ENCODE peak calls at places on chromosome 15, in ten cellular contexts. T, B, Q, N, Y, I, A, X, K and S are unnamed samples.

GRCh38 chr15:60407406-60407805 is 9.6 kb upstream of the ANXA2 start:
- DNase-seq in A (no peak), T (no peak), K (peak; percentile 67), Q (peak; percentile 32), B (no peak), X (no peak), I (no peak), N (no peak), Y (no peak), S (no peak)

GRCh38 chr15:64209680-64210334 is 47.0 kb upstream of the PPIB start:
- DNase-seq in N (no peak), Q (peak; percentile 77), K (peak; percentile 66), Y (no peak), B (no peak), X (no peak), T (no peak), I (no peak), A (peak; percentile 25), S (no peak)

GRCh38 chr15:50577492-50577891 is 31.0 kb upstream of the USP50 start:
- DNase-seq in X (no peak), Q (no peak), I (no peak), K (no peak), T (no peak), B (no peak), Y (no peak), A (no peak), N (no peak), S (no peak)

GRCh38 chr15:75966073-75966472 is 46.2 kb downstream of the NRG4 start:
- DNase-seq in N (no peak), X (no peak), Y (no peak), I (no peak), K (peak; percentile 56), T (no peak), Q (no peak), B (no peak), A (no peak), S (no peak)

GRCh38 chr15:49330166-49330565 is 92.9 kb upstream of the FGF7 start:
- DNase-seq in K (no peak), I (no peak), Y (no peak), X (no peak), T (no peak), Q (no peak), N (no peak), B (no peak), A (no peak), S (no peak)

GRCh38 chr15:38670142-38671002 is 105.8 kb upstream of the RASGRP1 start:
- DNase-seq in X (no peak), T (no peak), A (no peak), N (no peak), Q (no peak), I (no peak), Y (no peak), B (no peak), K (no peak), S (no peak)

GRCh38 chr15:62899090-62899493 is 143.5 kb upstream of the TPM1 start:
- DNase-seq in Q (no peak), I (peak; percentile 29), X (no peak), T (no peak), B (peak; percentile 71), A (no peak), Y (no peak), K (no peak), N (no peak), S (no peak)

GRCh38 chr15:34584321-34584668 is 844 bp upstream of the GOLGA8B start:
- DNase-seq in Q (no peak), Y (no peak), N (peak; percentile 12), T (no peak), X (no peak), B (no peak), K (no peak), I (no peak), A (no peak), S (peak; percentile 18)

GRCh38 chr15:72203507-72203837 is 5.9 kb upstream of the GRAMD2A start:
- DNase-seq in N (no peak), Y (peak; percentile 48), I (peak; percentile 63), X (peak; percentile 86), T (peak; percentile 52), Q (peak; percentile 76), K (peak; percentile 91), A (peak; percentile 29), B (no peak), S (no peak)

GRCh38 chr15:55739641-55740040 is 3.3 kb downstream of the PRTG start:
- DNase-seq in Q (no peak), A (no peak), I (no peak), K (no peak), T (no peak), X (no peak), B (no peak), N (peak; percentile 36), Y (no peak), S (no peak)

GRCh38 chr15:34436126-34436955 is 1.3 kb downstream of the GOLGA8A start:
- DNase-seq in X (no peak), Y (no peak), I (no peak), N (no peak), Q (peak; percentile 6), T (no peak), K (no peak), B (no peak), A (peak; percentile 6), S (peak; percentile 12)

GRCh38 chr15:100627789-100628395 is 25.5 kb downstream of the ASB7 start:
- DNase-seq in I (peak; percentile 35), T (no peak), A (peak; percentile 72), B (peak; percentile 69), X (no peak), K (peak; percentile 88), N (peak; percentile 61), Q (peak; percentile 92), Y (no peak), S (peak; percentile 60)

GRCh38 chr15:83766326-83766725 is 112.4 kb downstream of the ADAMTSL3 start:
- DNase-seq in A (peak; percentile 74), K (peak; percentile 94), N (no peak), T (no peak), X (no peak), Y (no peak), B (no peak), I (no peak), Q (no peak), S (no peak)

GRCh38 chr15:57025264-57025939 is 107.0 kb downstream of the TCF12 start:
- DNase-seq in I (no peak), B (no peak), K (peak; percentile 64), Q (no peak), Y (no peak), N (no peak), A (no peak), T (no peak), X (no peak), S (no peak)

GRCh38 chr15:63531586-63531985 is 27.2 kb downstream of the USP3 start:
- DNase-seq in Y (no peak), A (no peak), Q (no peak), K (no peak), N (no peak), T (no peak), B (no peak), I (no peak), X (no peak), S (no peak)

GRCh38 chr15:73859236-73859635 is 14.1 kb upstream of the TBC1D21 start:
- DNase-seq in N (no peak), K (no peak), X (no peak), Y (no peak), B (no peak), I (no peak), Q (no peak), T (no peak), A (no peak), S (no peak)

GRCh38 chr15:73857193-73857920 is 16.0 kb upstream of the TBC1D21 start:
- DNase-seq in N (no peak), K (no peak), I (no peak), T (no peak), X (no peak), A (no peak), Y (no peak), Q (no peak), B (no peak), S (no peak)

GRCh38 chr15:73858062-73858461 is 15.3 kb upstream of the TBC1D21 start:
- DNase-seq in K (no peak), X (no peak), I (no peak), Q (no peak), B (no peak), T (no peak), A (no peak), Y (no peak), N (no peak), S (no peak)

GRCh38 chr15:73854265-73854664 is 19.1 kb upstream of the TBC1D21 start:
- DNase-seq in X (peak; percentile 44), Y (no peak), Q (no peak), B (no peak), A (no peak), T (no peak), N (no peak), I (no peak), K (no peak), S (no peak)

GRCh38 chr15:73856458-73857192 is 16.7 kb upstream of the TBC1D21 start:
- DNase-seq in Q (no peak), Y (no peak), B (no peak), T (no peak), N (no peak), X (no peak), A (no peak), I (no peak), K (no peak), S (no peak)
- H3K27me3 ChIP-seq in Q (no peaks in the 10 kb centered on the region), Y (peaks cover 5% of the 10 kb centered on the region), B (no peaks in the 10 kb centered on the region), T (no peaks in the 10 kb centered on the region), N (peaks cover 21% of the 10 kb centered on the region), X (no peaks in the 10 kb centered on the region), A (peaks cover 8% of the 10 kb centered on the region), I (no peaks in the 10 kb centered on the region), K (no peaks in the 10 kb centered on the region), S (no peaks in the 10 kb centered on the region)

GRCh38 chr15:23372284-23372683 is 17.7 kb downstream of the GOLGA8S start:
- DNase-seq in K (peak; percentile 54), Y (no peak), N (no peak), T (no peak), B (no peak), I (no peak), A (no peak), X (peak; percentile 73), Q (no peak), S (no peak)
- H3K4me3 ChIP-seq in K (no peak overlapping the region), Y (no peak overlapping the region), N (no peak overlapping the region), T (peak overlapping the region; percentile 13), B (no peak overlapping the region), I (no peak overlapping the region), A (no peak overlapping the region), X (no peak overlapping the region), Q (no peak overlapping the region), S (no peak overlapping the region)

GRCh38 chr15:37095993-37096877 is 4.1 kb downstream of the MEIS2 start:
- DNase-seq in K (peak; percentile 68), N (peak; percentile 17), Q (peak; percentile 56), T (no peak), I (no peak), Y (no peak), A (no peak), B (no peak), X (no peak), S (peak; percentile 17)
- H3K27me3 ChIP-seq in K (no peaks in the 10 kb centered on the region), N (no peaks in the 10 kb centered on the region), Q (no peaks in the 10 kb centered on the region), T (no peaks in the 10 kb centered on the region), I (peaks cover 81% of the 10 kb centered on the region), Y (peaks cover 6% of the 10 kb centered on the region), A (no peaks in the 10 kb centered on the region), B (peaks cover 34% of the 10 kb centered on the region), X (no peaks in the 10 kb centered on the region), S (no peaks in the 10 kb centered on the region)

DNA sequence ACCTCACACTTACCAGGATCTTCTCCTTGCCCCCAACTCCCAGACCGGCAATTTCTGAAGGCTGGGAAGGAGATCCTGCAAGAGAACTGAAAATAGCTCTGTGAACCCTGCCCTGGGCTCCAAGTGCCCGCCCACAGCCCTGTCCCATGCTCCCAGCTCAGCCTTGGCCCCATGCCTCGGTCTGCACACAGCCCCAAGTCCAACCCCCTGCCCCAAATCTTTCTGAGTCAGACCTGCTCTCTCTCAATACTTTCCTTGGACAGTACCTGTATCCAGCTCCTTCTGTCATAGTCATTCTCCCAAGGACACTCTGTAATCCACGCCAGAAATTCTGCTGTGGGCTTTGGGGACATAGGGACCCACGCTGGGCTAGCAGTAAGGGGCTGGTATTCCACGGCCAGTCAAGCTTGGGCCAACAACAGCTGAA is 6.3 kb upstream of the SMAD3 start:
- DNase-seq in B (peak; percentile 73), N (no peak), K (peak; percentile 42), X (peak; percentile 84), Y (no peak), T (no peak), A (no peak), Q (no peak), I (no peak), S (no peak)
- H3K4me3 ChIP-seq in B (no peak overlapping the region), N (no peak overlapping the region), K (no peak overlapping the region), X (no peak overlapping the region), Y (no peak overlapping the region), T (no peak overlapping the region), A (no peak overlapping the region), Q (no peak overlapping the region), I (no peak overlapping the region), S (no peak overlapping the region)